ENCODE peak calls at places on chromosomes 12 and 14, in eight cellular contexts. O is IMR-90, M is DND-41, G is endodermal cell, H is neuronal stem cell, Q is GM23248, K is HCT116, R is neural progenitor cell. V is an unnamed sample.

GRCh38 chr12:6952121-6952859 is 1.1 kb downstream of the PTPN6 start:
- DNase-seq in O (no peak), M (no peak), G (peak; percentile 55), H (no peak), Q (no peak), K (no peak), R (no peak), V (no peak)

GRCh38 chr12:50589650-50590435 is 85.1 kb downstream of the DIP2B start:
- DNase-seq in O (peak; percentile 97), M (peak; percentile 72), G (no peak), H (no peak), Q (peak; percentile 91), K (no peak), R (no peak), V (no peak)

GRCh38 chr12:95763809-95764253 is 26.7 kb downstream of the NTN4 start:
- DNase-seq in O (peak; percentile 88), M (no peak), G (no peak), H (no peak), Q (peak; percentile 86), K (peak; percentile 52), R (no peak), V (no peak)

GRCh38 chr14:23910081-23910875 is 43.3 kb upstream of the DHRS4 start:
- DNase-seq in O (peak; percentile 48), M (peak; percentile 28), G (peak; percentile 96), H (peak; percentile 48), Q (peak; percentile 78), K (peak; percentile 38), R (peak; percentile 69), V (no peak)

GRCh38 chr12:21438643-21439042 is 1.2 kb downstream of the PYROXD1 start:
- DNase-seq in O (peak; percentile 12), M (no peak), G (no peak), H (no peak), Q (peak; percentile 30), K (no peak), R (no peak), V (no peak)

GRCh38 chr12:95529693-95530225 is 21.5 kb downstream of the USP44 start:
- DNase-seq in O (no peak), M (no peak), G (no peak), H (no peak), Q (peak; percentile 52), K (no peak), R (no peak), V (no peak)

GRCh38 chr14:94486883-94487282 is 10.9 kb upstream of the SERPINA9 start:
- DNase-seq in O (no peak), M (no peak), G (no peak), H (no peak), Q (no peak), K (no peak), R (peak; percentile 9), V (no peak)

GRCh38 chr12:68138480-68138879 is 21.1 kb downstream of the IFNG start:
- DNase-seq in O (no peak), M (no peak), G (no peak), H (no peak), Q (no peak), K (no peak), R (no peak), V (no peak)

GRCh38 chr14:82447586-82447985 is 913.9 kb upstream of the SEL1L start:
- DNase-seq in O (no peak), M (no peak), G (no peak), H (no peak), Q (no peak), K (no peak), R (peak; percentile 52), V (no peak)

GRCh38 chr12:12683725-12684124 is 12.3 kb downstream of the GPR19 start:
- DNase-seq in O (no peak), M (no peak), G (peak; percentile 55), H (no peak), Q (no peak), K (no peak), R (peak; percentile 34), V (no peak)
- H3K9ac ChIP-seq in O (no peak overlapping the region), M (no peak overlapping the region), G (peak overlapping the region; percentile 11), H (no peak overlapping the region), Q (no peak overlapping the region), K (no peak overlapping the region), R (peak overlapping the region; percentile 71), V (no peak overlapping the region)

GRCh38 chr12:11765817-11766794 is 116.6 kb downstream of the ETV6 start:
- DNase-seq in O (peak; percentile 70), M (peak; percentile 46), G (peak; percentile 63), H (no peak), Q (peak; percentile 76), K (no peak), R (no peak), V (peak; percentile 80)

GRCh38 chr12:11768233-11768965 is 118.9 kb downstream of the ETV6 start:
- DNase-seq in O (no peak), M (no peak), G (peak; percentile 51), H (no peak), Q (no peak), K (no peak), R (no peak), V (no peak)

GRCh38 chr12:11765421-11765816 is 115.9 kb downstream of the ETV6 start:
- DNase-seq in O (peak; percentile 52), M (peak; percentile 38), G (no peak), H (no peak), Q (peak; percentile 4), K (no peak), R (no peak), V (no peak)

GRCh38 chr12:11769723-11770514 is 120.4 kb downstream of the ETV6 start:
- DNase-seq in O (no peak), M (peak; percentile 66), G (peak; percentile 26), H (no peak), Q (no peak), K (no peak), R (no peak), V (no peak)

DNA sequence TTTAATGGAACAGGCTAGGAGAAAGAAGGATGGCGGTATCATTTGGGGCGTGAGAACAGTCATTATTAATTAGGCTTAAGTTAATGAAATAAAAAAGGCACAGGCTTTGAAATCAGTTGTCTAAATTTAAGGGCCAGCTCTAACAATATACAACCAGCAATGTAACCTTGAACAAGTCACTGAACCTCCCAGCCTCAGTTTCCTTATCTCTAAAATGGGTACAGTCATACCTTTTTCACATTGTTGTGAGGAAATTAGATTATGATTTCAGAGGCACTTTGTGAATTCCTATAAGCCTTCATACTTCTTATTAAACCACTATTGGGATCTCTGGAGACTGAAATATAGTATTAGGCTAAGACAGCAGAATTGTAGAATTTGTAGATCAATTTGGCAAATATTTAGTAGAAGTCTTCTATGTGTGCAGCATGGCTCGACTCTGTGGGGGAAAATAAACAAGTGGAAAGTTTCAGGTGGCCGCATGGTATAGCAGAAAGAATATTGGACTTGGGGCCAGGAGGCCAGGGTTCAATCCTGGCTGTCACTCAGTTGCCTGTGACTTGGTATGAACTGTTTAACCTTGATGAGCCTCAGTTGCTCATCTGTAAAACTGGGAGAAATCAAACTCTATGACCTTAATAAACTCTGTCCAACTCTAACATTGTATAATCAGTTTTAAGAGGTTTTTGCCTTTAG is 117.7 kb downstream of the ETV6 start:
- DNase-seq in O (no peak), M (no peak), G (peak; percentile 20), H (no peak), Q (no peak), K (no peak), R (no peak), V (no peak)
- H3K9ac ChIP-seq in O (no peak overlapping the region), M (no peak overlapping the region), G (no peak overlapping the region), H (no peak overlapping the region), Q (no peak overlapping the region), K (no peak overlapping the region), R (no peak overlapping the region), V (no peak overlapping the region)

GRCh38 chr12:5163661-5164060 is 120.0 kb downstream of the KCNA5 start:
- DNase-seq in O (peak; percentile 35), M (no peak), G (no peak), H (no peak), Q (peak; percentile 19), K (no peak), R (no peak), V (no peak)
- H3K9ac ChIP-seq in O (no peak overlapping the region), M (no peak overlapping the region), G (no peak overlapping the region), H (no peak overlapping the region), Q (no peak overlapping the region), K (no peak overlapping the region), R (no peak overlapping the region), V (no peak overlapping the region)

DNA sequence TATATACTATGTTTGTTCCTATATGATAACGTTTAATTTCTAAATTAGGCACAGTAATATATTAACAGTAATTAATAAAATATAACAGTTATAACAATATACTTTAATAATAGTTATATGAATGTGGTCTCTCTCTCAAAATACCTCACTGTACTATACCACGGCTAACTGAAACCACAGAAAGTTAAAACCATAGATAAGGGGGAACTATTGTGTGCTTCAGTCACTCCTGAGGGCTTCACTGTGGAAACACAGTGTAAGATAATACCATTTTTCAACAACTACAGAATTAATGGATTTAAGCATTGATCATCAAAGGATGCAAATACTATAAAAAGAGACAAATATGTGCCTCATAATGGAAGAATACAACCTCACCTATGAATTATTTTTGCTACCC is 266.4 kb upstream of the RGS6 start:
- DNase-seq in O (no peak), M (no peak), G (no peak), H (no peak), Q (no peak), K (no peak), R (no peak), V (no peak)
- H3K9ac ChIP-seq in O (no peak overlapping the region), M (no peak overlapping the region), G (no peak overlapping the region), H (no peak overlapping the region), Q (peak overlapping the region; percentile 32), K (no peak overlapping the region), R (no peak overlapping the region), V (no peak overlapping the region)

GRCh38 chr14:69650948-69651369 is 39.6 kb downstream of the SUSD6 start:
- DNase-seq in O (no peak), M (no peak), G (peak; percentile 67), H (no peak), Q (peak; percentile 28), K (no peak), R (no peak), V (no peak)
- H3K9ac ChIP-seq in O (no peak overlapping the region), M (no peak overlapping the region), G (no peak overlapping the region), H (no peak overlapping the region), Q (no peak overlapping the region), K (no peak overlapping the region), R (no peak overlapping the region), V (no peak overlapping the region)

DNA sequence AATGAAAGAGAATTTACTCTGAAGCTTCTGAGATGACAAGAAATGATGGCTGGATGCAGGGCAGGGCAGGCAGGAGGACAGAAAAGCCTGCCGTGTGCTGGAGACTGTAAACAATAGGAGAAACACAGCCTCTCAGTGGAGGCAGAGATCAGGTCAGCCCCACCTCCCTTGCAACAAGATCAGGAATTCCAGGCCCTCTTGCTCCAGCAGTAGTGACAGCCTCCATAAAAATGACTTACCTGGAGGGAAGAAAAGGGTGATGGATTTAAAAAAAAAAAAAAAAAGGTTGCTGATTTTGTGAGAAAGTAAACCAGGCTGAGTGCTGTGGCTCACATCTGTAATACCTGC is 193.7 kb downstream of the ANO4 start:
- DNase-seq in O (no peak), M (no peak), G (no peak), H (no peak), Q (no peak), K (no peak), R (peak; percentile 29), V (no peak)
- H3K9ac ChIP-seq in O (no peak overlapping the region), M (no peak overlapping the region), G (no peak overlapping the region), H (no peak overlapping the region), Q (peak overlapping the region; percentile 50), K (no peak overlapping the region), R (no peak overlapping the region), V (peak overlapping the region; percentile 32)